ENCODE peak calls at places on chromosomes 12 and 14, in eight cellular contexts. W is esophagus squamous epithelium, T is aorta, D is IMR-90, X is right lobe of liver, R is mesendoderm, S is PC-3, A is tibial artery. J is an unnamed sample. For H3K36me3, the result is how much of the 10 kb centered on the place peaks cover.

GRCh38 chr12:4829793-4830162 is 79.9 kb upstream of the KCNA1 start:
- DNase-seq in W (no peak), A (no peak), R (no peak), T (no peak), S (no peak), X (no peak), D (no peak), J (no peak)

GRCh38 chr12:75480469-75480949 is at the start of gene GLIPR1:
- DNase-seq in A (peak), S (peak), D (peak), R (peak), X (peak), W (peak), T (peak), J (peak)

GRCh38 chr12:54017027-54017788 is 8.4 kb downstream of the HOXC8 start:
- DNase-seq in T (no peak), R (no peak), S (peak), D (no peak), A (no peak), X (no peak), W (no peak), J (no peak)

GRCh38 chr12:60106207-60106606 is 510.4 kb downstream of the SLC16A7 start:
- DNase-seq in D (peak), A (no peak), X (no peak), T (no peak), R (no peak), S (peak), W (no peak), J (no peak)

GRCh38 chr14:94532462-94532861 is 23.2 kb upstream of the SERPINA12 start:
- DNase-seq in W (no peak), A (no peak), T (no peak), S (peak), D (no peak), R (no peak), X (no peak), J (no peak)

GRCh38 chr12:75177997-75178396 is 31.6 kb downstream of the KCNC2 start:
- DNase-seq in A (no peak), W (no peak), T (no peak), D (peak), S (peak), R (no peak), X (no peak), J (no peak)

GRCh38 chr12:23657598-23657997 is 291.9 kb downstream of the SOX5 start:
- DNase-seq in D (no peak), T (no peak), X (no peak), W (no peak), S (no peak), R (no peak), A (no peak), J (no peak)

GRCh38 chr14:104426771-104427125 is 152.8 kb upstream of the C14orf180 start:
- DNase-seq in S (no peak), W (no peak), D (no peak), A (no peak), X (no peak), R (no peak), T (peak), J (no peak)

GRCh38 chr14:36747411-36748184 is 85.9 kb downstream of the PAX9 start:
- DNase-seq in R (peak), T (no peak), W (no peak), S (peak), D (no peak), X (no peak), A (no peak), J (no peak)

GRCh38 chr12:26121841-26122680 is 2.8 kb downstream of the BHLHE41 start:
- DNase-seq in T (peak), D (peak), W (no peak), A (peak), S (peak), X (peak), R (peak), J (no peak)

GRCh38 chr14:43887523-43887922 is 619.6 kb downstream of the FSCB start:
- DNase-seq in W (no peak), S (no peak), T (no peak), D (no peak), X (no peak), A (no peak), R (no peak), J (no peak)

GRCh38 chr12:108565976-108566375 is 3.6 kb downstream of the ISCU start:
- DNase-seq in R (no peak), D (peak), A (peak), S (peak), W (no peak), X (peak), T (peak), J (peak)

GRCh38 chr12:108567974-108568652 is 5.7 kb downstream of the ISCU start:
- DNase-seq in X (no peak), A (no peak), D (peak), S (no peak), T (no peak), R (no peak), W (no peak), J (no peak)

GRCh38 chr12:108567388-108567787 is 5.0 kb downstream of the ISCU start:
- DNase-seq in T (no peak), X (no peak), R (no peak), A (peak), S (no peak), D (no peak), W (no peak), J (no peak)

GRCh38 chr12:108564724-108565123 is 2.3 kb downstream of the ISCU start:
- DNase-seq in S (no peak), W (no peak), D (no peak), T (no peak), X (no peak), A (no peak), R (no peak), J (no peak)

GRCh38 chr12:108566452-108566851 is 4.1 kb downstream of the ISCU start:
- DNase-seq in X (no peak), W (no peak), R (no peak), D (no peak), A (no peak), T (no peak), S (no peak), J (no peak)
- H3K36me3 ChIP-seq in X (half or more), W (under half), R (under half), D (under half), A (under half), T (under half), S (under half), J (half or more)

DNA sequence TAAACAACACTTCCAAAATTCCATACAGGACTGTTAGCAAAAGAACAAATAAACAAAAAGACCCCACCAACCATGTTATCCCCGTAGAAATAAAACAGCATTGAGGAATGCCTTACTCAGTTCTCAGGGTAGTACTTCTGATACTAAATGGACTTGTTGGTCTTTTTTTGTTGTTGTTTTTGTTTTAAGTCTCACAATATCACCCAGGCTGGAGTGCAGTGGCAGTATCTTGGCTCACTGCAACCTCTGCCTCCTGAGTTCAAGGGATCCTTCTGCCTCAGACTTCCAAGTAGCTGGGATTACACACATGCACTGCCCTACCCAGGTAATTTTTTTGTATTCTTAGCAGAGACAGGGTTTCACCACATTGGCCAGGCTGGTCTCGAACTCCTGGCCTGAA is 17.1 kb downstream of the HNRNPC start:
- DNase-seq in D (no peak), R (no peak), W (no peak), T (no peak), A (no peak), S (no peak), X (no peak), J (no peak)
- H3K36me3 ChIP-seq in D (under half), R (under half), W (under half), T (under half), A (under half), S (half or more), X (half or more), J (half or more)

GRCh38 chr14:75660630-75661498 is at the start of the genes ERG28 and TTLL5:
- DNase-seq in S (peak), R (peak), W (peak), T (peak), A (peak), D (peak), X (peak), J (peak)

GRCh38 chr14:75662966-75663365 is 1.9 kb downstream of the TTLL5 start:
- DNase-seq in A (no peak), W (no peak), D (no peak), S (no peak), R (peak), T (no peak), X (no peak), J (no peak)

GRCh38 chr14:75661499-75661814 is 411 bp downstream of the TTLL5 start:
- DNase-seq in D (no peak), R (no peak), S (no peak), A (no peak), T (no peak), W (no peak), X (no peak), J (no peak)

GRCh38 chr14:75658957-75659356 is 1.7 kb downstream of the ERG28 start:
- DNase-seq in T (no peak), X (no peak), W (no peak), D (no peak), R (no peak), A (no peak), S (no peak), J (no peak)

GRCh38 chr14:75660238-75660629 is 442 bp downstream of the ERG28 start:
- DNase-seq in T (no peak), W (no peak), S (no peak), D (no peak), R (no peak), X (no peak), A (no peak), J (no peak)
- H3K36me3 ChIP-seq in T (under half), W (under half), S (under half), D (under half), R (under half), X (under half), A (under half), J (half or more)

DNA sequence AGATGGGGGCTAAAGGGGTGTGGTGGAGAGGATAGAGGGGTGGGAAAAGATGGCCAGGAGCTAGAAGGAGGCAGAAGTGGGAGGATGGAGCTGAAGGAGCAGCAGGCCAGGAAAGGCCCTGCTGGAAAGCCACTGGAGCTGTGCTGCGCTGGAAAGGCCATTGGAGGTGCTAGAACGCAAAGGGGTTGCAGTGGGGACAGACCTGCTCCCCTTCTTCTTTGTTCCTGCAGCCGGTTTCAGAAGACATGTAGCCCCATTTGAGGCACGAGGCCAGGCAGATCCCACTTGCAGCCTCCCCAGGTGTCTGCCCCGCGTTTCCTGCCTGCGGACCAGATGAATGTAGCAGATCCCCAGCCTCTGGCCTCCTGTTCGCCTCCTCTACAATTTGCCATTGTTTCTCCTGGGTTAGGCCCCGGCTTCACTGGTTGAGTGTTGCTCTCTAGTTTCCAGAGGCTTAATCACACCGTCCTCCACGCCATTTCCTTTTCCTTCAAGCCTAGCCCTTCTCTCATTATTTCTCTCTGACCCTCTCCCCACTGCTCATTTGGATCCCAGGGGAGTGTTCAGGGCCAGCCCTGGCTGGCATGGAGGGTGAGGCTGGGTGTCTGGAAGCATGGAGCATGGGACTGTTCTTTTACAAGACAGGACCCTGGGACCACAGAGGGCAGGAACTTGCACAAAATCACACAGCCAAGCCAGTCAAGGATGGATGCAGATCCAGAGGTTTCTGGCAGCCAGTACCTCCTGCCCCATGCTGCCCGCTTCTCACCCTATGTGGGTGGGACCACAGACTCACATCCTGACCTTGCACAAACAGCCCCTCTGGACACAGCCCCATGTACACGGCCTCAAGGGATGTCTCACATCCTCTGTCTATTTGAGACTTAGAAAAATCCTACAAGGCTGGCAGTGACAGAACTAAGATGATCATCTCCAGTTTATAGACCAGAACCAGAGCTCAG is 2.3 kb upstream of the GPR162 start:
- DNase-seq in T (no peak), S (no peak), D (no peak), X (no peak), W (no peak), R (peak), A (no peak), J (no peak)
- H3K36me3 ChIP-seq in T (under half), S (under half), D (under half), X (under half), W (under half), R (under half), A (under half), J (under half)